ENCODE peak calls at places on chromosomes 4 and X, in five cellular contexts. X, V, S, Z and R are unnamed samples.

GRCh38 chrX:144616317-144616716 is 631.0 kb upstream of the SPANXN1 start:
- DNase-seq in X (no peak), V (no peak), Z (no peak), S (no peak), R (peak)

GRCh38 chrX:151830911-151831310 is 81.8 kb upstream of the MAGEA4 start:
- DNase-seq in Z (no peak), V (no peak), X (no peak), S (peak), R (no peak)

GRCh38 chr4:14269824-14270223 is 642.3 kb upstream of the BOD1L1 start:
- DNase-seq in S (no peak), V (no peak), X (no peak), Z (no peak), R (no peak)

GRCh38 chr4:71430609-71431008 is 91.8 kb downstream of the SLC4A4 start:
- DNase-seq in V (no peak), Z (no peak), X (no peak), S (no peak), R (no peak)

GRCh38 chr4:75081561-75081960 is 148.6 kb downstream of the PARM1 start:
- DNase-seq in V (no peak), X (no peak), S (no peak), Z (no peak), R (no peak)

GRCh38 chr4:40630335-40631021 is 814 bp upstream of the RBM47 start:
- DNase-seq in X (no peak), S (no peak), Z (no peak), V (no peak), R (no peak)

GRCh38 chr4:149961876-149962597 is 116.2 kb upstream of the DCLK2 start:
- DNase-seq in V (peak), S (peak), Z (no peak), X (peak), R (peak)

GRCh38 chr4:100746141-100746540 is 228.3 kb upstream of the EMCN start:
- DNase-seq in Z (no peak), S (no peak), X (no peak), V (no peak), R (no peak)

GRCh38 chr4:184348311-184349233 is 125.8 kb downstream of the IRF2 start:
- DNase-seq in V (no peak), Z (no peak), X (peak), S (peak), R (no peak)

GRCh38 chr4:72954811-72955210 is 114.7 kb downstream of the COX18 start:
- DNase-seq in S (peak), X (no peak), V (peak), Z (no peak), R (no peak)

GRCh38 chr4:7827566-7827965 is 112.1 kb downstream of the AFAP1 start:
- DNase-seq in V (peak), Z (no peak), X (no peak), S (no peak), R (no peak)

GRCh38 chrX:110954428-110954827 is 141.6 kb upstream of the PAK3 start:
- DNase-seq in Z (no peak), X (no peak), V (no peak), S (no peak), R (no peak)

GRCh38 chrX:37644381-37645305 is 40.9 kb upstream of the XK start:
- DNase-seq in Z (no peak), X (no peak), S (no peak), V (no peak), R (no peak)

GRCh38 chr4:3037957-3038451 is 36.3 kb downstream of the HTT-AS start:
- DNase-seq in X (no peak), V (no peak), S (peak), Z (no peak), R (no peak)

GRCh38 chr4:53937918-53938317 is 126.5 kb downstream of the CHIC2 start:
- DNase-seq in X (no peak), V (peak), Z (no peak), S (peak), R (no peak)

GRCh38 chr4:124337874-124338273 is 374.7 kb downstream of the ANKRD50 start:
- DNase-seq in Z (no peak), S (peak), X (peak), V (peak), R (no peak)

GRCh38 chrX:21166302-21166982 is 207.8 kb upstream of the CNKSR2 start:
- DNase-seq in X (peak), S (peak), Z (no peak), V (peak), R (peak)

GRCh38 chr4:183326853-183327252 is 4.6 kb upstream of the CLDN24 start:
- DNase-seq in V (no peak), S (peak), X (no peak), Z (no peak), R (no peak)

DNA sequence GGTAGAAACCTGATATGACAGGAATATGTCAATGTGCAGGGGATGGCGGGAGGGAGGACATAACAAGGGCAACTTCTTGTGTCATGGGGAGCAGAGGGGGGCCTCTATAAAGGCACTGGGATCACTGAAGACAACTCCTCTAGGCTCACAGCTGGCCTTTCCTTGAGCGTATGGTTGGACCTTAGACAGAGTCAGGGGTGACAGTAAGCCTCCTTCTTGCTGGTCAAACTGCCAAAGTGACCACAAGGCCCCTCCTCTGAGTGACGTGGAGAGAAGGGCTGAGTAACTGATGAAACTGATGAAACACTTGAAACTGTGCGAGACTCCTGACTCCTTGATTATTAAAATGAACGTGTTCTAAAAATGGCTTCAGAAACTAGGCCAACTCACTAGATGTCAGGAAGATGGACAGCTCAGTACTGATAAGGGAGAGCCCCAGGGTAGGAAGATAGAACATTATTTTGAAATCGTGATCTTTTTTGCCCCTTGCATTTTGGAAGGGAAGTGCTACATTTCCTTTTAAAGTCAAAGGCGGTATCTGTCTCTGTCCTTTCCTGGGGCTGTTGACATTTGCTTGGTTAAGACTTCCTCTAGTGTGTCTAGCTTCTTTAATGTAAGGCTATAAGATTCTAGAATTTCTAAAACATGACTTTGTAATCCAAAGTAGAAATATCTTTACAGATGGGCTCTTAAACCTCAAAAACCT is 1.6 kb downstream of the RAB33A start:
- DNase-seq in S (peak), X (peak), V (peak), Z (peak), R (no peak)
- H3K4me3 ChIP-seq in S (no peak), X (peak), V (no peak), Z (no peak), R (no peak)

GRCh38 chrX:57565198-57565597 is 26.6 kb upstream of the ZXDB start:
- DNase-seq in Z (no peak), S (no peak), X (no peak), V (no peak), R (no peak)
- TF ChIP-seq CTCF in Z (no peak), S (no peak), X (no peak), V (no peak), R (no peak)

GRCh38 chrX:109704563-109704962 is 28.5 kb downstream of the ACSL4 start:
- DNase-seq in X (no peak), Z (no peak), V (no peak), S (no peak), R (no peak)

GRCh38 chrX:109710181-109710580 is 22.9 kb downstream of the ACSL4 start:
- DNase-seq in X (peak), S (no peak), Z (no peak), V (no peak), R (no peak)

GRCh38 chrX:109714340-109714958 is 18.6 kb downstream of the ACSL4 start:
- DNase-seq in S (peak), V (peak), Z (no peak), X (peak), R (no peak)

GRCh38 chrX:109707322-109707721 is 25.7 kb downstream of the ACSL4 start:
- DNase-seq in S (no peak), Z (no peak), V (no peak), X (no peak), R (no peak)

GRCh38 chrX:109709129-109709631 is 23.9 kb downstream of the ACSL4 start:
- DNase-seq in V (peak), S (peak), Z (no peak), X (peak), R (no peak)
- H3K4me3 ChIP-seq in V (no peak), S (no peak), Z (no peak), X (peak), R (no peak)

GRCh38 chrX:43679058-43679457 is 23.0 kb downstream of the MAOA start:
- DNase-seq in S (no peak), V (no peak), X (no peak), Z (no peak), R (no peak)
- TF ChIP-seq CTCF in S (no peak), V (no peak), X (no peak), Z (no peak), R (no peak)

GRCh38 chr4:55549888-55550287 is 3.2 kb upstream of the CLOCK start:
- DNase-seq in S (peak), V (peak), Z (peak), X (peak), R (no peak)

GRCh38 chr4:55554453-55555030 is 7.8 kb upstream of the CLOCK start:
- DNase-seq in V (peak), Z (no peak), X (peak), S (peak), R (no peak)

GRCh38 chr4:55547918-55548317 is 1.2 kb upstream of the CLOCK start:
- DNase-seq in Z (no peak), S (no peak), X (no peak), V (no peak), R (no peak)

DNA sequence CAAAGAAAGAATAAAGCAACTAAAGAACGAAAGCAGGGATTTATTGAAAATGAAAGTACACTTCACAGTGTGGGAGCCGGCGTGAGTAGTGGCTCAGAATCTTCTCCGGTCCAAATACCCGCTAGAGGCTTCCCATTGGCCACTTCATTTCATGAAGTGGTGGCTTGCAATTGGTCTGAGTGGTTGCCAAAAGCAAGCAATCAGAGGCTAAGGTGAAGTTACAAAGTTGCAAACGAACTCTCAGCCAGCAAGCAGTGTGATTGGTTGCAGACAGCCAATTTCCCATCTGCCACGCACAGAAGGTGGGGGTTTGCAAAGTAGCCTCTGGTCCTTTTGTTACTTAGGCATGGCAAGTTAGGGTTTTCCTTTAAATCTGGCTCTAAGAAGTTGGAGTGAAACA is 6.7 kb upstream of the CLOCK start:
- DNase-seq in S (peak), Z (peak), V (peak), X (peak), R (no peak)
- H3K4me3 ChIP-seq in S (peak), Z (peak), V (peak), X (peak), R (peak)